ENCODE peak calls at places on chromosomes 6 and 20, in eight cellular contexts. K, H, D, Q, B, I, P and A are unnamed samples.
A peak's percentile ranks its signal among the peaks of the same experiment; 100 is the strongest.

GRCh38 chr6:95203153-95203754 is 374.1 kb upstream of the MANEA start:
- DNase-seq in Q (peak; percentile 23), B (peak; percentile 27), H (peak; percentile 45), K (no peak), P (no peak), I (no peak), D (no peak), A (no peak)

GRCh38 chr6:44974511-44974910 is 353.6 kb upstream of the RUNX2 start:
- DNase-seq in I (no peak), H (no peak), Q (no peak), D (no peak), P (no peak), B (no peak), K (no peak), A (no peak)

GRCh38 chr20:50578778-50579165 is 68.6 kb downstream of the PTPN1 start:
- DNase-seq in I (peak; percentile 66), Q (no peak), B (no peak), K (no peak), P (no peak), D (no peak), H (no peak), A (no peak)

GRCh38 chr6:45946352-45946751 is 69.3 kb downstream of the CLIC5 start:
- DNase-seq in I (no peak), B (peak; percentile 29), P (no peak), K (no peak), H (peak; percentile 72), Q (no peak), D (no peak), A (no peak)

GRCh38 chr20:14632906-14633305 is 295.5 kb upstream of the FLRT3 start:
- DNase-seq in P (no peak), I (no peak), B (no peak), H (no peak), Q (no peak), D (no peak), K (no peak), A (no peak)

GRCh38 chr20:50381771-50382593 is 128.2 kb upstream of the PTPN1 start:
- DNase-seq in K (no peak), H (no peak), P (no peak), B (no peak), Q (no peak), I (no peak), D (no peak), A (no peak)

GRCh38 chr6:44564906-44565524 is 177.5 kb downstream of the CDC5L start:
- DNase-seq in P (no peak), B (no peak), K (no peak), D (no peak), Q (no peak), H (no peak), I (no peak), A (no peak)

GRCh38 chr6:95364016-95364604 is 213.2 kb upstream of the MANEA start:
- DNase-seq in B (peak; percentile 3), I (no peak), P (peak; percentile 3), K (no peak), H (peak; percentile 10), Q (peak; percentile 8), D (no peak), A (no peak)

GRCh38 chr6:170471458-170471857 is 81.6 kb downstream of the PSMB1 start:
- DNase-seq in Q (no peak), P (no peak), B (no peak), I (no peak), K (no peak), D (no peak), H (no peak), A (no peak)

GRCh38 chr6:121865811-121866210 is 430.4 kb downstream of the GJA1 start:
- DNase-seq in D (no peak), Q (no peak), P (no peak), I (no peak), B (no peak), K (no peak), H (no peak), A (no peak)

GRCh38 chr6:147904416-147904815 is 395.9 kb downstream of the SAMD5 start:
- DNase-seq in B (no peak), P (no peak), D (no peak), I (no peak), H (no peak), K (no peak), Q (no peak), A (no peak)

DNA sequence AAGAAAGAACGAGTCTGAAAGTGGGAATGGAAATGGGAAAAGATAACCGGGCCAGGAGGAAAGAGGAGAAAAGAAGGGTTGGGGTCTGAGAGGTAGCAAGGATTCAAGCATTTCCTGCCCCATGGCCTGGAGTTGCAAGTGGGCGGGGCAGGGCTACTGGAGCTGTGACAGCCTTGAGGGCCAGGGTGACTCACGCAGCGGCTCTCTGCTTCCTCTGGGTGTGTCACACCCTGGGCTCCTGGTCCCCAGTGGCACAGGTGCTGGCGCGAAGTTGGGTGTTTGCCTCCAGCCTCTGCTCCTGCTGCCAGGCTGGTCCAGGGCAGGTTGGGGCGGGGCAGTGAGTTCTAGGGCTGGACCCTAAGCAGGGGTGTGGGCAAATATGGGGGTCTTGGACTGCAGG is 3.3 kb upstream of the ULBP3 start:
- DNase-seq in Q (peak; percentile 90), H (peak; percentile 16), P (peak; percentile 87), I (peak; percentile 91), D (peak; percentile 71), B (no peak), K (peak; percentile 55), A (no peak)
- TF ChIP-seq POLR2A in Q (no peak), H (no peak), P (no peak), I (no peak), D (no peak), B (no peak), K (no peak), A (no peak)

GRCh38 chr6:157746897-157747296 is 76.1 kb upstream of the SNX9 start:
- DNase-seq in B (no peak), I (peak; percentile 50), Q (no peak), D (no peak), K (no peak), H (no peak), P (no peak), A (no peak)

GRCh38 chr6:157753291-157753690 is 69.8 kb upstream of the SNX9 start:
- DNase-seq in I (no peak), B (no peak), H (no peak), K (no peak), P (no peak), D (no peak), Q (no peak), A (no peak)

GRCh38 chr6:157751547-157752200 is 71.4 kb upstream of the SNX9 start:
- DNase-seq in B (no peak), P (no peak), I (peak; percentile 66), Q (no peak), H (no peak), K (no peak), D (no peak), A (no peak)

GRCh38 chr6:157747395-157747794 is 75.7 kb upstream of the SNX9 start:
- DNase-seq in I (no peak), B (peak; percentile 87), Q (no peak), K (no peak), P (no peak), D (no peak), H (no peak), A (no peak)

GRCh38 chr6:157748839-157749571 is 74.0 kb upstream of the SNX9 start:
- DNase-seq in Q (no peak), P (no peak), I (no peak), H (no peak), B (no peak), K (no peak), D (no peak), A (no peak)
- TF ChIP-seq POLR2A in Q (no peak), P (no peak), I (no peak), H (no peak), B (no peak), K (no peak), D (no peak), A (no peak)

DNA sequence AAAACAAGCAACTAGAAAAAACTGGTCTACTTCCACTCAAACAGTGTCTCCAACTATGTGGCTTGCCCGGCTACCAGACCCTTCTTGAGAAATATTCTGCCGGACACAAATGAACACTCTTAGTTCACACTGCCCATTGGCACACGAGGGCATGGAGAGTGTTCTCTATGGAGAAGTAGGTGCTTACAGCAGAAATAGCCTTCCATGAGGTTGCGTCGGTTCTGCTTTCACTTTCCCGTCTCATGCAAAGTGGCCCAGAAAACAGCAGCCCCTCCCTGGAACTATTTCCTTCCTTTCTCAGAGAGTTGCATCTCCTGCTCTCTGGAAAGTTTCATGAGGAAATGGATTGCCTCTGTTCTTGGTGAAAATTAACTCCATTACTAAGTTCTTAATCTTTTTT is 9.5 kb upstream of the HLA-DOA start:
- DNase-seq in H (peak; percentile 47), Q (no peak), D (no peak), I (peak; percentile 91), P (no peak), B (no peak), K (peak; percentile 43), A (no peak)
- TF ChIP-seq POLR2A in H (no peak), Q (no peak), D (no peak), I (no peak), P (no peak), B (no peak), K (no peak), A (peak; percentile 50)

GRCh38 chr6:4134841-4135664 is at the start of gene ECI2:
- DNase-seq in B (peak; percentile 86), P (peak; percentile 48), I (no peak), Q (no peak), H (peak; percentile 27), D (peak; percentile 86), K (peak; percentile 50), A (peak; percentile 36)

GRCh38 chr6:4135665-4136353 is 434 bp upstream of the ECI2 start:
- DNase-seq in I (peak; percentile 99), K (peak; percentile 93), P (peak; percentile 74), Q (peak; percentile 78), H (peak; percentile 90), B (peak; percentile 96), D (peak; percentile 99), A (peak; percentile 84)

GRCh38 chr6:4136354-4136831 is 1.0 kb upstream of the ECI2 start:
- DNase-seq in I (no peak), P (no peak), D (no peak), B (no peak), H (no peak), Q (no peak), K (no peak), A (no peak)

GRCh38 chr6:4130357-4130987 is 4.9 kb downstream of the ECI2 start:
- DNase-seq in D (no peak), K (no peak), B (no peak), I (no peak), H (no peak), P (no peak), Q (no peak), A (no peak)

GRCh38 chr6:4133941-4134838 is 1.2 kb downstream of the ECI2 start:
- DNase-seq in P (peak; percentile 12), H (no peak), B (peak; percentile 78), K (no peak), Q (no peak), D (no peak), I (no peak), A (no peak)
- TF ChIP-seq POLR2A in P (no peak), H (no peak), B (no peak), K (no peak), Q (no peak), D (no peak), I (no peak), A (no peak)